ENCODE peak calls at places on chromosome 7, in seven cellular contexts. I is astrocyte of the spinal cord; V is BJ; S is NB4; R is PC-9; J is keratinocyte; A is CD8-positive, alpha-beta T cell. Z is an unnamed sample.

GRCh38 chr7:23470290-23471089 is at the start of gene IGF2BP3:
- DNase-seq in I (peak), V (no peak), S (peak), R (peak), J (peak), A (no peak), Z (peak)

GRCh38 chr7:97801108-97801507 is 69.2 kb downstream of the TAC1 start:
- DNase-seq in I (no peak), V (no peak), S (no peak), R (no peak), J (no peak), A (no peak), Z (no peak)

GRCh38 chr7:100893318-100893895 is 2.3 kb downstream of the ACHE start:
- DNase-seq in I (no peak), V (no peak), S (no peak), R (no peak), J (no peak), A (no peak), Z (no peak)

GRCh38 chr7:151696738-151697514 is 177.2 kb upstream of the RHEB start:
- DNase-seq in I (no peak), V (no peak), S (no peak), R (peak), J (peak), A (no peak), Z (no peak)

GRCh38 chr7:4707134-4707651 is 25.1 kb downstream of the FOXK1 start:
- DNase-seq in I (peak), V (no peak), S (no peak), R (no peak), J (no peak), A (no peak), Z (no peak)

GRCh38 chr7:30412810-30413504 is 65.6 kb downstream of the NOD1 start:
- DNase-seq in I (peak), V (peak), S (peak), R (peak), J (peak), A (no peak), Z (peak)

GRCh38 chr7:12199363-12199762 is 11.7 kb upstream of the TMEM106B start:
- DNase-seq in I (peak), V (no peak), S (no peak), R (peak), J (no peak), A (no peak), Z (no peak)

GRCh38 chr7:46839651-46840050 is 742.3 kb downstream of the TNS3 start:
- DNase-seq in I (peak), V (no peak), S (no peak), R (no peak), J (no peak), A (no peak), Z (no peak)

GRCh38 chr7:41241641-41242040 is 461.2 kb downstream of the INHBA start:
- DNase-seq in I (no peak), V (no peak), S (peak), R (no peak), J (no peak), A (no peak), Z (no peak)

GRCh38 chr7:25864511-25864910 is 287.5 kb upstream of the NFE2L3 start:
- DNase-seq in I (no peak), V (no peak), S (no peak), R (no peak), J (no peak), A (no peak), Z (no peak)

GRCh38 chr7:145031162-145031561 is 195.3 kb upstream of the TPK1 start:
- DNase-seq in I (no peak), V (no peak), S (no peak), R (no peak), J (no peak), A (no peak), Z (no peak)

GRCh38 chr7:131529617-131530016 is 26.8 kb downstream of the PODXL start:
- DNase-seq in I (no peak), V (no peak), S (no peak), R (no peak), J (no peak), A (no peak), Z (no peak)

GRCh38 chr7:76129366-76129765 is 72.3 kb upstream of the SRRM3 start:
- DNase-seq in I (no peak), V (no peak), S (no peak), R (no peak), J (no peak), A (no peak), Z (no peak)

GRCh38 chr7:130254555-130254954 is 12.1 kb upstream of the CPA2 start:
- DNase-seq in I (no peak), V (no peak), S (no peak), R (no peak), J (no peak), A (no peak), Z (no peak)

GRCh38 chr7:117837841-117838240 is 35.4 kb downstream of the CTTNBP2 start:
- DNase-seq in I (no peak), V (no peak), S (no peak), R (no peak), J (no peak), A (no peak), Z (no peak)

GRCh38 chr7:142709921-142710320 is 39.4 kb upstream of the PRSS1 start:
- DNase-seq in I (no peak), V (no peak), S (no peak), R (no peak), J (no peak), A (no peak), Z (no peak)

GRCh38 chr7:129343099-129343700 is 91.0 kb upstream of the STRIP2 start:
- DNase-seq in I (peak), V (no peak), S (peak), R (peak), J (no peak), A (no peak), Z (no peak)

GRCh38 chr7:80563561-80564327 is 51.9 kb upstream of the GNAT3 start:
- DNase-seq in I (no peak), V (no peak), S (peak), R (peak), J (no peak), A (no peak), Z (no peak)

GRCh38 chr7:96322373-96322695 is 436 bp upstream of the SLC25A13 start:
- DNase-seq in I (no peak), V (no peak), S (no peak), R (no peak), J (no peak), A (no peak), Z (no peak)

GRCh38 chr7:158192184-158192835 is 395.3 kb downstream of the PTPRN2 start:
- DNase-seq in I (no peak), V (no peak), S (no peak), R (no peak), J (no peak), A (no peak), Z (no peak)

GRCh38 chr7:130993671-130994365 is 259.8 kb upstream of the KLF14 start:
- DNase-seq in I (no peak), V (no peak), S (no peak), R (no peak), J (no peak), A (no peak), Z (no peak)

GRCh38 chr7:77862691-77863090 is 64.1 kb downstream of the PHTF2 start:
- DNase-seq in I (no peak), V (no peak), S (no peak), R (no peak), J (no peak), A (no peak), Z (no peak)

GRCh38 chr7:33130184-33130583 is 820 bp downstream of the BBS9 start:
- DNase-seq in I (no peak), V (no peak), S (no peak), R (no peak), J (no peak), A (no peak), Z (no peak)

GRCh38 chr7:98211676-98212531 is 665 bp downstream of the BHLHA15 start:
- DNase-seq in I (no peak), V (no peak), S (no peak), R (no peak), J (no peak), A (no peak), Z (no peak)

GRCh38 chr7:77811895-77812685 is 13.5 kb downstream of the PHTF2 start:
- DNase-seq in I (peak), V (peak), S (no peak), R (peak), J (no peak), A (no peak), Z (no peak)

GRCh38 chr7:17772581-17773288 is 167.6 kb downstream of the SNX13 start:
- DNase-seq in I (no peak), V (no peak), S (no peak), R (no peak), J (no peak), A (no peak), Z (peak)

GRCh38 chr7:137146552-137146961 is 197.0 kb downstream of the PTN start:
- DNase-seq in I (peak), V (peak), S (no peak), R (no peak), J (no peak), A (no peak), Z (peak)

GRCh38 chr7:121530251-121531174 is 134.4 kb upstream of the FAM3C start:
- DNase-seq in I (peak), V (peak), S (peak), R (peak), J (peak), A (peak), Z (peak)

GRCh38 chr7:79820387-79820786 is 314.2 kb upstream of the GNAI1 start:
- DNase-seq in I (peak), V (no peak), S (no peak), R (no peak), J (no peak), A (no peak), Z (peak)

GRCh38 chr7:101923276-101923985 is 106.0 kb downstream of the CUX1 start:
- DNase-seq in I (no peak), V (peak), S (no peak), R (no peak), J (no peak), A (no peak), Z (no peak)

GRCh38 chr7:45653209-45653907 is 79.2 kb downstream of the ADCY1 start:
- DNase-seq in I (no peak), V (no peak), S (no peak), R (no peak), J (no peak), A (no peak), Z (no peak)

GRCh38 chr7:117114272-117114671 is 161.0 kb downstream of the ST7 start:
- DNase-seq in I (no peak), V (no peak), S (no peak), R (no peak), J (no peak), A (no peak), Z (no peak)

GRCh38 chr7:103445228-103446020 is 583 bp downstream of the SLC26A5 start:
- DNase-seq in I (no peak), V (no peak), S (peak), R (no peak), J (no peak), A (no peak), Z (no peak)
- H3K4me3 ChIP-seq in I (peak), V (peak), S (no peak), R (no peak), J (peak), A (peak), Z (peak)

DNA sequence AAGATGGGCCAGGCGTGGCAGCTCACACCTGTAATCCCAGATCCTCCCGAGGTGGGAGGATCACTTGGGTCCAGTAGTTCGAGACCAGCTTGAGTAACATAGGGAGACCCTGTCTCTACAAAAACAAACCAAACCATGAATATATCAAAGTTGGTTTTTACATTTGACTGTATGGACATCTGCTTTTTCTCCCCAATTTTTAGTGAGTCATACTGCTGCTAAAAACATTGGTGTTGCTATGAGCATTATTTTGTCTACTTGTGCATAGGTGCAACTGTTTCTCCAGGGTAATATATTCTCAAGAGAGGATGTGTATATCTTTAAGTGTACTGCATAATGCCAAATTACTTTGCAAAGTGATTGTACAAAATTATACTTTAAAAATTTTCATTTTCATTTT is 769 bp upstream of the TMEM248 start:
- DNase-seq in I (no peak), V (no peak), S (peak), R (no peak), J (no peak), A (no peak), Z (no peak)
- H3K4me3 ChIP-seq in I (peak), V (peak), S (peak), R (peak), J (peak), A (no peak), Z (peak)

DNA sequence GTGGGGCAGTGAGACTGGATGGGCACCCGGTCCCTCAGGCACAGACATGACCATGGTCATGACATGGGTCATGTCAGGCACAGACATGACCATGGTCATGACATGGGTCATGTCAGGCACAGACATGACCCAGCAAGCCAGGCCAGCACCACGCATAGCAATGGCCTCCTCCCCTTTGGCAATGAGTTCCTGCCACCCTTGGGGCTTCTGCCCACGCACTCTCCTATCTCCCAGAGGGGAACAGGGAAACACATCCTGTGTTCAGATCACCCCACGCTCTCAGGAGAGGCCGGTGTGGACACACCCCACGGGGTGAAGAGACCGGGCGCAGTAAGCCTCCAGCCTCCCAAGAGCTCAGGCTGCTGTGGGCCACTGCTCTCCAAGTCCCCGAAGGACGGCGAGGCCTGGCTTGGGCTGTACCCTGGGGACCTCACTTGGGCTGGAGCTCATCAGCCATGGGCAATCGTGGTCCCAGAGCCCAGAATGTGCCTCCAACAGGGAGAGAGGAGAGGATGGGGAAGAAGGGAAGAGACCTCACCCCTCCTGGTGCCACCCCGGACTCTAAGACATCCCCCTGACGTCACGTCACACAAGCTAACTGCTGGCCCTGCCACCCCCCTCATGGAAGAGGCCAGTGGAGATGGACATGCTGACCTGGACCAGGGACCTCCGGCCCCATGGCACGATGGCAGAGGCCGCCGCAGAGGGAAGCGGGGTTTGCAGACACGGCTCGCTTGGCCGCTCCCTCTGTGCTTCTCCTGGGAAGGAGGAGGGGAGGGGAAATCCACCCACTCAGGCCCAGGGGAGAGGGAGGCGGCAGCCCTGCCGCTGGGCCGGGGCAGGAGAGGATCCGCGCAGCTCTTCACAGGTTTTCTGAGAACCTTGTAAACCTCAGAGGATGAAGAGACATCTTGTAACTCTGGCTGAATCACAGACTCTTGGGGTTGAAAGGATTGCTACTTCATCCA is 269.6 kb downstream of the ELFN1 start:
- DNase-seq in I (no peak), V (no peak), S (peak), R (no peak), J (no peak), A (peak), Z (no peak)
- H3K4me3 ChIP-seq in I (no peak), V (no peak), S (peak), R (no peak), J (no peak), A (peak), Z (no peak)

DNA sequence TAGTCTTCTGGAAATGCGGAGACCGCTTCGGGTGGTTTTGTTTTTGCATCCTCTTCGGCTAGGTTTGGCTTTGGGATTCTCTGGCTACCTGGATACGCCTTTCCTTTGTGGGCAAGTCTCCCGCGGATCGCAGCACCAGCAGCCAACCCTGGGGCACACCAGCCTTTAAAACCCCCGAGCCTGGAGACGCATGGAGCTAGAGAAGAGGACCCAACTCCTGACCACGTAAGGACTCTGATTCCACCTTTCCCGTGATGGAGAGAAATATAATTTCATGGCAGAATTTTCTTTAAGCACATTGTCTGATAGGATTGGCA is 535.4 kb upstream of the GALNT17 start:
- DNase-seq in I (no peak), V (no peak), S (no peak), R (no peak), J (no peak), A (no peak), Z (no peak)
- H3K4me3 ChIP-seq in I (peak), V (no peak), S (no peak), R (no peak), J (peak), A (no peak), Z (peak)

GRCh38 chr7:92281031-92281430 is 35.3 kb downstream of the ANKIB1 start:
- DNase-seq in I (no peak), V (no peak), S (no peak), R (no peak), J (no peak), A (no peak), Z (no peak)
- H3K4me3 ChIP-seq in I (no peak), V (no peak), S (no peak), R (no peak), J (no peak), A (no peak), Z (no peak)

DNA sequence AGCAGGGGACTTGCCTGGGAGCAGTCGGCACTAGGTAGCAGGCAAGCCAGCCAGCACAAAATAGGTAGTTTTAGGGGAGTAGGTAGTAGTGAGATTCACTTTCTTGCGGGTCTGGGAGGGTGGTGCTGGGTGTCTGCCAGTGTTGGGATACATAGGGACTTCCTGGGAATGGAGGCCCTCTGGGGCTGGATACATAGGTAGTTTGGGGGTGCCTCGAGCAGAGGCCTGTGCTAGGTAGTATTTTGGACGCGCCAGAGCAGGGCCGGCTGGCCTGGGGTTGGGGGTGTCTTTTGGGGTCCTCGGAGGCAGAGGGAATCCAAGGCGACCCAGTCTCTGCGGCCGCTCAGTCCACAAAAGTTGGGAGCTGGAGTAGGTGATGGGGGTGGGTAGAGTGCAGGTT is 2.0 kb upstream of the HOXA3 start:
- DNase-seq in I (no peak), V (no peak), S (no peak), R (no peak), J (no peak), A (peak), Z (no peak)
- H3K4me3 ChIP-seq in I (peak), V (no peak), S (no peak), R (no peak), J (peak), A (no peak), Z (no peak)

DNA sequence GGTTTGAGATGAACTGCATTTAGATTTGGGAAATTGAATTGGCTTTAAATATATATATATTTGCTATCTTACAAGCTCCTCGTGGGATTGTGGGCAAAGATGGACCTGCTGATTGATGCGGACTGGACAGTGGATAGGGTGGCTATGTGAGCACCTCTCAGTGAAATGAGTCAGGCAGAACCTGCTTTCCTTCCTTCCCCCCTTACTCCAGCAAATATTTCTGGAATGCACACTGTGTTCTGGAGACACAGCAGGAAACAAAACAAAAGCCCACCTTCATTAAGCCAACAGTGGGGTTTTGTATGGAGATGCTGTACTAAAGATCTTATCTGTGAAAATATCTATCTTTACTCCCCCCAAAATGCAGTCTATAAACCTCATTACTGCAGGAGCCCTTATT is 77.3 kb downstream of the LRRC4 start:
- DNase-seq in I (no peak), V (no peak), S (no peak), R (no peak), J (no peak), A (no peak), Z (no peak)
- H3K4me3 ChIP-seq in I (no peak), V (no peak), S (no peak), R (no peak), J (no peak), A (no peak), Z (no peak)

DNA sequence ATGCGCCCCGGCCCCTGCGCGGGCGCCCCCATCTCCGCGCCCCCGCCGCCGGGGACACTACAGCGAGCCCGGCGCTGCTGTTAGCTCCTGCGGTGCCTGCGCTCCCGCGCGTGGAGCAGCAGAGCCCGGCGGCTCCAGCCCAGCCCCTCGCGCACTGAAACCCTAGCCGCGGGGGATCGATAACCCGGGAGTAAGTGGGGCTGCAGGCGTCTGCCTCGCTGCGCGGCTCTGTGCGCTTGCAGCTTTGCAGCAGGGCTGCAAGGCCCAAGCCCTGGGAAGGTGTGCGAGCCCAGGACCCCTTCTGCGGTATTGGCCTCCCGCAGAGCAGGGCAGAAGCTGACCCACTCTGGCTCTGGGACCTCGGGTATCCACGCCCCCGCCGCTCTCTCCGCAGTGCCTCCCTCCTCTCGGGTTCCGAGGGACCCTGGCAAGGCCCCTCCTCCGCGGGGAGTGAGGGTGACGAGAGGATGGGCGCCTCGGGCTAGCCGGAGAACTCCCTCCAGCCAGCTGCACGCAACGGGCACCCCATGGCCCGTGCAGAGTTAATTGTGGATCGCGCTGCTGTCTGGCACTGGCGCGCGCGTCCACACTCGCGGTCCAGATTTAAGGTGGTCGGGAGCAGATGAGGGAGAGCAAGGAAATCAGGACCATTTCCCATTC is 2.2 kb downstream of the SHH start:
- DNase-seq in I (no peak), V (no peak), S (no peak), R (no peak), J (no peak), A (no peak), Z (no peak)
- H3K4me3 ChIP-seq in I (no peak), V (no peak), S (no peak), R (no peak), J (no peak), A (no peak), Z (no peak)